ENCODE peak calls at places on chromosomes 6 and 20, in five cellular contexts. A is astrocyte of the cerebellum; E is CD8-positive, alpha-beta T cell; R is HFFc6; M is cardiac muscle cell. J is an unnamed sample.

GRCh38 chr20:48841861-48842529 is 14.2 kb upstream of the PREX1 start:
- DNase-seq in M (peak; percentile 83), R (peak; percentile 85), A (peak; percentile 55), E (no peak), J (no peak)

GRCh38 chr6:8065519-8065911 is 1.3 kb upstream of the BLOC1S5 start:
- DNase-seq in A (no peak), E (no peak), M (no peak), R (no peak), J (no peak)

GRCh38 chr6:169098136-169098535 is 155.5 kb downstream of the THBS2 start:
- DNase-seq in E (no peak), A (no peak), M (no peak), R (no peak), J (no peak)

GRCh38 chr6:168607272-168608112 is 166.5 kb downstream of the SMOC2 start:
- DNase-seq in E (no peak), M (no peak), R (no peak), A (no peak), J (peak; percentile 13)

GRCh38 chr20:56765172-56766073 is 136.3 kb downstream of the TFAP2C start:
- DNase-seq in A (no peak), M (no peak), R (no peak), E (no peak), J (no peak)

GRCh38 chr6:83168556-83168955 is 24.5 kb downstream of the PGM3 start:
- DNase-seq in A (no peak), E (no peak), R (no peak), M (no peak), J (no peak)

GRCh38 chr6:21750479-21751018 is 157.0 kb downstream of the SOX4 start:
- DNase-seq in E (no peak), M (no peak), R (no peak), A (no peak), J (no peak)

GRCh38 chr20:38805958-38806854 is 709 bp downstream of the PPP1R16B start:
- DNase-seq in R (no peak), A (no peak), M (no peak), E (peak; percentile 55), J (peak; percentile 51)

GRCh38 chr6:106525111-106525884 is 104.0 kb downstream of the RTN4IP1 start:
- DNase-seq in A (no peak), M (no peak), R (no peak), E (no peak), J (no peak)

GRCh38 chr6:139510040-139510815 is 135.8 kb upstream of the CITED2 start:
- DNase-seq in A (no peak), E (no peak), M (no peak), R (no peak), J (no peak)

GRCh38 chr6:139027620-139028182 is 844 bp upstream of the ABRACL start:
- DNase-seq in E (no peak), R (peak; percentile 3), M (peak; percentile 40), A (no peak), J (peak; percentile 24)

GRCh38 chr20:62219992-62220665 is at the start of gene HRH3:
- DNase-seq in R (no peak), M (peak; percentile 40), A (no peak), E (peak; percentile 45), J (peak; percentile 68)

GRCh38 chr20:56542489-56543020 is 9.5 kb downstream of the FAM209B start:
- DNase-seq in E (no peak), R (peak; percentile 4), M (no peak), A (no peak), J (no peak)

GRCh38 chr6:116096979-116097816 is 3.5 kb upstream of the NT5DC1 start:
- DNase-seq in M (peak; percentile 44), R (no peak), A (no peak), E (no peak), J (no peak)
- TF ChIP-seq CTCF in M (peak; percentile 56), R (peak; percentile 84), A (peak; percentile 28), E (peak; percentile 83), J (peak; percentile 34)

DNA sequence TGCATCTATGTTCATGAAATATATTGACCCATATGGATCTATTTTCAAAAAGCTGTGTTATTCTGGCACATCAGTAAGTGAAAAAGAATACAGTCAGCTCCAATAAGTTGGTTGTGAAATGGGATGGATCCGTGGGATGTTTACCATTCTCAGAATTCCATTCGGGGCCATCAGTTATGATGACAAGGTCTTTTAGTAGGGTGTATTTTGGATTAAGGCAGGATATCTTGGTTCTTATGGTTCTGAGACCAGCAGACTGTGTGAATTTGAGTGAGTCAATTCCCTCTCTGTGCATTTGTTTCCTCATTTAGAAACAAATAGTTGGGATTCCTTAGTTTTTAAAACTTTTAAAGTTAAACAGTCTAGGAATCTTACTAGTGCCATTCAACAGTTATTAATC is 287.4 kb downstream of the CD109 start:
- DNase-seq in A (no peak), E (no peak), R (peak; percentile 60), M (peak; percentile 11), J (no peak)
- TF ChIP-seq CTCF in A (no peak), E (no peak), R (no peak), M (no peak), J (no peak)

GRCh38 chr6:156658186-156658585 is 119.0 kb upstream of the ARID1B start:
- DNase-seq in R (peak; percentile 39), A (peak; percentile 93), M (peak; percentile 98), E (no peak), J (no peak)

GRCh38 chr6:156660389-156660788 is 116.8 kb upstream of the ARID1B start:
- DNase-seq in A (no peak), M (no peak), R (no peak), E (no peak), J (no peak)

GRCh38 chr6:156658596-156659316 is 118.4 kb upstream of the ARID1B start:
- DNase-seq in M (peak; percentile 55), R (no peak), A (peak; percentile 5), E (no peak), J (no peak)

GRCh38 chr6:156659317-156660198 is 117.6 kb upstream of the ARID1B start:
- DNase-seq in E (no peak), R (no peak), M (no peak), A (no peak), J (no peak)

DNA sequence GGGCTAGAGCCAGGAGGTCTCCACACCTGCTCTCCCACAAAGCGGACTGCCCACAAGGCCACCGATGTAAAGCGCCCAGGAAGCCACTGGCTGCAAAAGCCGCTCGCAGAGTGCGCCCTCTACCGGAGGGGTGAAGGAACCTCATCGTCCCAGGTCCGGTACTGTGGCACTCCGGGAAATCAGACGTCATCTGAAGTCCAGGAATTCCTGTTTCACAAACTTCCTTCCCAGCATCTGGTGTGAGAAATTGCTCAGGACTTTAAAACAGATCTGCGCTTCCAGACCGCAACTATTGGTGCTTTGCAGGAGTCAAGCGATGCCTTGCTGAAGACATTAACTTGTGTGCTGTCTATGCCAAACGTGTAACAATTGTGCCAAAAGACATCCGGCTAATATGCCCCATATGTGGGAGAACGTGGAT is 115.1 kb upstream of the ARID1B start:
- DNase-seq in A (no peak), M (no peak), E (no peak), R (no peak), J (peak; percentile 89)
- TF ChIP-seq CTCF in A (peak; percentile 15), M (peak; percentile 24), E (peak; percentile 60), R (peak; percentile 66), J (peak; percentile 65)

GRCh38 chr20:53957421-53958172 is 112.8 kb downstream of the BCAS1 start:
- DNase-seq in E (no peak), A (peak; percentile 60), R (no peak), M (peak; percentile 48), J (no peak)
- TF ChIP-seq CTCF in E (no peak), A (peak; percentile 35), R (peak; percentile 35), M (peak; percentile 41), J (peak; percentile 18)

DNA sequence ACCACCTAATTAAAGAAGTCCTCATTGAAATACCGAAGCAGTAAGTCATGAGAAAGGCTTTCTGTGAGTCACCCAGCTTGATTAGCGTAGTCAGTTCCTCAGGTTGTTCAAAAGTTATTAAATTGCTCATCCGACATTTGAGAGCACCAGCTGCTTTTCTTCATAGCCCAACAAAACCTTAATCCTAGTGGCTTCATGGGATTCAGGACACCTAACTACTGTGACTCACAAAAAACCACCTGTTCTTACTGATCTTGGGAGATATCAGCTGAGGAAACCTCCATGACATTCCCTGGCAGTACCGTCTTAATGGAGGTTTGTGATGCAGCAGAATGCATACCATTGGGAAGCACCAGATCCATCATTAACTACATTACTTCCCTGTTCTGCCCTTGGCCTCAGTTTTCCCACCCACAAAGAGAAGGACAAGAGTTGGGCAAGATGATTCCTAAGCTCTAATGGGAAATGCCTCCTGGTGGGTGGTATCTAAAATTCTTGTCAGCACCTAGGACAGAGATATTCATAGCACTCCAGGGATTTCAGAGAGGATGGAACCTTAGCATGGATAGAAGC is 103.8 kb downstream of the KHDC1L start:
- DNase-seq in R (peak; percentile 65), A (peak; percentile 36), M (peak; percentile 65), E (no peak), J (no peak)
- TF ChIP-seq CTCF in R (peak; percentile 65), A (peak; percentile 33), M (peak; percentile 17), E (no peak), J (no peak)

GRCh38 chr6:145031962-145032361 is 703.4 kb downstream of the EPM2A start:
- DNase-seq in M (no peak), R (no peak), A (no peak), E (no peak), J (no peak)

GRCh38 chr6:145026267-145026679 is 709.0 kb downstream of the EPM2A start:
- DNase-seq in E (no peak), R (no peak), M (no peak), A (no peak), J (no peak)

GRCh38 chr6:145031001-145031400 is 704.3 kb downstream of the EPM2A start:
- DNase-seq in E (no peak), M (no peak), R (no peak), A (no peak), J (no peak)

GRCh38 chr6:145025488-145025887 is 709.8 kb downstream of the EPM2A start:
- DNase-seq in A (no peak), R (no peak), M (no peak), E (no peak), J (no peak)

GRCh38 chr6:145028144-145028818 is 707.0 kb downstream of the EPM2A start:
- DNase-seq in A (no peak), R (peak; percentile 44), M (peak; percentile 38), E (no peak), J (peak; percentile 28)
- TF ChIP-seq CTCF in A (peak; percentile 42), R (peak; percentile 81), M (peak; percentile 49), E (no peak), J (no peak)

DNA sequence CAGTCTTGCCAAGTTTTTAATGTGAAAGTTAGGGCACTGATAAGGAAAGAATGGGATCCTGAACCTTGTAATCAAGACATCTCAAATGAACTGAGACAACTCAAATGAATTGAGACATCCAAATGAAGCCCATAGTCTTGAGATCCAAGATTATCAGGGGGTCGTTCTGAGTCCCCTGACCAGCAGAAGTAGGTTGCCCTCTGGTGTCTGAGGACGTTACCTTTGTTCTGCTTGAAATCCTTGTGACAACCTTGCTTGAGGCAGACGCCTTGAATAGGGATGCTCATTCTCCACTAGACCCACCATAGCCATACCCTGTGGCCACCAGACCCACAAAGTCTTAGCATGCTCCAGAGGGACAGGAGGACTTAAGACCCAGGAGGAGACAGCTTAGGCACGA is 37.7 kb downstream of the ZBTB9 start:
- DNase-seq in A (no peak), R (no peak), M (no peak), E (no peak), J (no peak)
- TF ChIP-seq CTCF in A (no peak), R (no peak), M (no peak), E (no peak), J (no peak)